ENCODE peak calls at places on chromosomes 1 and 21, in seven cellular contexts. H is right cardiac atrium; B is fibroblast of lung; X is DND-41; F is Peyer's patch; G is aorta; P is CD8-positive, alpha-beta memory T cell. A is an unnamed sample.

GRCh38 chr1:68470388-68470970 is 20.7 kb upstream of the RPE65 start:
- DNase-seq in H (no peak), B (no peak), X (no peak), F (no peak), G (no peak), P (no peak), A (peak; percentile 25)

GRCh38 chr1:220785166-220786056 is 1.3 kb upstream of the MTARC1 start:
- DNase-seq in H (no peak), B (no peak), X (no peak), F (no peak), G (no peak), P (no peak), A (no peak)

GRCh38 chr1:192516776-192517297 is 58.7 kb upstream of the RGS1 start:
- DNase-seq in H (no peak), B (peak; percentile 68), X (peak; percentile 87), F (no peak), G (no peak), P (peak; percentile 81), A (no peak)

GRCh38 chr1:48853006-48853405 is 76.3 kb upstream of the BEND5 start:
- DNase-seq in H (no peak), B (peak; percentile 89), X (no peak), F (no peak), G (no peak), P (no peak), A (peak; percentile 34)

GRCh38 chr1:76257823-76258222 is 183.3 kb downstream of the ST6GALNAC3 start:
- DNase-seq in H (no peak), B (no peak), X (no peak), F (no peak), G (no peak), P (no peak), A (no peak)

GRCh38 chr1:77553568-77554291 is 128.7 kb downstream of the ZZZ3 start:
- DNase-seq in H (no peak), B (no peak), X (no peak), F (no peak), G (no peak), P (no peak), A (no peak)

GRCh38 chr1:54403808-54404261 is 2.4 kb downstream of the SSBP3 start:
- DNase-seq in H (no peak), B (peak; percentile 78), X (peak; percentile 29), F (no peak), G (no peak), P (no peak), A (peak; percentile 45)

GRCh38 chr1:94326329-94326728 is 88.9 kb upstream of the ARHGAP29 start:
- DNase-seq in H (no peak), B (no peak), X (no peak), F (no peak), G (no peak), P (no peak), A (no peak)

GRCh38 chr1:23657659-23658275 is 33.8 kb upstream of the RPL11 start:
- DNase-seq in H (peak; percentile 83), B (peak; percentile 23), X (peak; percentile 51), F (peak; percentile 62), G (peak; percentile 69), P (no peak), A (peak; percentile 10)

GRCh38 chr1:41919764-41920397 is 1.2 kb upstream of the HIVEP3 start:
- DNase-seq in H (peak; percentile 87), B (peak; percentile 57), X (peak; percentile 95), F (no peak), G (peak; percentile 65), P (peak; percentile 90), A (no peak)

GRCh38 chr1:101122452-101123166 is 97.0 kb upstream of the DPH5 start:
- DNase-seq in H (no peak), B (peak; percentile 44), X (no peak), F (no peak), G (no peak), P (no peak), A (no peak)

GRCh38 chr21:38751379-38752050 is 54.2 kb upstream of the ETS2 start:
- DNase-seq in H (peak; percentile 88), B (peak; percentile 81), X (no peak), F (no peak), G (peak; percentile 90), P (no peak), A (peak; percentile 83)

GRCh38 chr21:45974073-45975016 is 7.2 kb upstream of the COL6A1 start:
- DNase-seq in H (peak; percentile 86), B (peak; percentile 84), X (no peak), F (peak; percentile 56), G (peak; percentile 83), P (no peak), A (peak; percentile 44)

GRCh38 chr1:21368514-21369289 is 71.2 kb upstream of the NBPF3 start:
- DNase-seq in H (peak; percentile 92), B (peak; percentile 66), X (peak; percentile 55), F (peak; percentile 83), G (peak; percentile 86), P (peak; percentile 74), A (peak; percentile 63)

GRCh38 chr1:86914998-86915736 is 732 bp downstream of the HS2ST1 start:
- DNase-seq in H (peak; percentile 75), B (peak; percentile 69), X (peak; percentile 61), F (peak; percentile 68), G (peak; percentile 65), P (peak; percentile 63), A (peak; percentile 52)

GRCh38 chr1:193634470-193634869 is 448.1 kb upstream of the B3GALT2 start:
- DNase-seq in H (no peak), B (no peak), X (no peak), F (no peak), G (no peak), P (no peak), A (no peak)

GRCh38 chr1:212447478-212447877 is 14.8 kb downstream of the NENF start:
- DNase-seq in H (no peak), B (no peak), X (no peak), F (no peak), G (no peak), P (no peak), A (no peak)

GRCh38 chr1:3468236-3469103 is 14.0 kb downstream of the ARHGEF16 start:
- DNase-seq in H (peak; percentile 53), B (peak; percentile 20), X (no peak), F (no peak), G (peak; percentile 47), P (peak; percentile 43), A (no peak)

GRCh38 chr1:201404722-201405483 is 5.8 kb upstream of the LAD1 start:
- DNase-seq in H (peak; percentile 32), B (no peak), X (no peak), F (peak; percentile 84), G (no peak), P (no peak), A (no peak)

GRCh38 chr1:15155191-15155590 is 1.6 kb downstream of the TMEM51 start:
- DNase-seq in H (no peak), B (no peak), X (no peak), F (no peak), G (no peak), P (no peak), A (no peak)

GRCh38 chr1:15153842-15154479 is 414 bp downstream of the TMEM51 start:
- DNase-seq in H (peak; percentile 85), B (peak; percentile 51), X (no peak), F (peak; percentile 86), G (peak; percentile 75), P (no peak), A (peak; percentile 32)

GRCh38 chr1:15155760-15156743 is 2.5 kb downstream of the TMEM51 start:
- DNase-seq in H (no peak), B (no peak), X (peak; percentile 65), F (peak; percentile 38), G (no peak), P (no peak), A (no peak)

GRCh38 chr1:15153184-15153841 is at the start of gene TMEM51:
- DNase-seq in H (peak; percentile 89), B (peak; percentile 74), X (no peak), F (peak; percentile 91), G (peak; percentile 86), P (no peak), A (peak; percentile 19)

GRCh38 chr1:15154480-15155036 is 1.0 kb downstream of the TMEM51 start:
- DNase-seq in H (peak; percentile 68), B (peak; percentile 29), X (no peak), F (peak; percentile 70), G (peak; percentile 63), P (no peak), A (peak; percentile 22)
- H3K27ac ChIP-seq in H (no peak overlapping the region), B (peak overlapping the region; percentile 77), X (no peak overlapping the region), F (peak overlapping the region; percentile 90), G (no peak overlapping the region), P (no peak overlapping the region), A (no peak overlapping the region)

GRCh38 chr21:33972539-33972938 is 56.9 kb upstream of the ATP5PO start:
- DNase-seq in H (no peak), B (no peak), X (no peak), F (no peak), G (no peak), P (no peak), A (no peak)

GRCh38 chr21:33975548-33976081 is 60.0 kb upstream of the ATP5PO start:
- DNase-seq in H (no peak), B (peak; percentile 67), X (peak; percentile 80), F (no peak), G (no peak), P (peak; percentile 83), A (peak; percentile 45)

GRCh38 chr21:33973268-33973667 is 57.7 kb upstream of the ATP5PO start:
- DNase-seq in H (no peak), B (peak; percentile 43), X (no peak), F (no peak), G (no peak), P (no peak), A (no peak)

GRCh38 chr21:33976082-33976979 is 60.7 kb upstream of the ATP5PO start:
- DNase-seq in H (peak; percentile 70), B (peak; percentile 99), X (peak; percentile 93), F (no peak), G (peak; percentile 73), P (peak; percentile 76), A (peak; percentile 87)

GRCh38 chr21:33974513-33975468 is 59.2 kb upstream of the ATP5PO start:
- DNase-seq in H (no peak), B (no peak), X (no peak), F (no peak), G (no peak), P (no peak), A (no peak)
- H3K27ac ChIP-seq in H (no peak overlapping the region), B (no peak overlapping the region), X (peak overlapping the region; percentile 97), F (peak overlapping the region; percentile 65), G (no peak overlapping the region), P (peak overlapping the region; percentile 83), A (no peak overlapping the region)

DNA sequence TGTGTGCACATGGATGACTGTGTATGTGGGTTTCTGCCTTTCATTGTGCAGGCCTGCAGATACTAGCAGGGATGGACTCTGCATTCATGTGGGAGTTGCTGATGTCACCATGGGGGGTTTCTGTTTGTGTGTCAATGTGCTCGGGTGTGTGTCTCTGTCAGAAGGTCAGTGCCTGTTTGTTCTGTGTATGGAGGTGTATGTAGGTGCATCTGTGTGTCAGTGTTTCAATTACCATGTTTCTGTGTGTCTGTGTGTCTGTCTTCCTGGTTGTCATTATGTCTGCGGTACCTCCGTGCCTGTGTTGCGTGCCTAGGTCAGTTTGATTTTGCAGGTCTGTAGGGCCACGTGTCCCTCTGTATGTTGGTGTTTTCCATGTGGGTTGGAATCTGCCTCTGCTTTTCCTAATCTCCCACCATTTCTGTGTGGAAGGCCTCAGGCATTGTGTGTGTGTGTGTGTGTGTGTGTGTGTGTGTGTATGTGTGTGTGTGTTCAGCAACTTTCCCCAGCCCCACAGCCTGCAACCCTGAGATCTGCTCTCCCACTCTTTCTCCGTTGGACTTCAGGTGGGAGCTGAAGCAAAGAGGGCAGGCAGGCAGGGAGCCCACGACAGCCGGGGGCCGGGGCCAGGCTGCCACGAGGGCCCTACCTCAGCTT is 36.7 kb upstream of the WASF2 start:
- DNase-seq in H (no peak), B (no peak), X (no peak), F (no peak), G (no peak), P (no peak), A (no peak)
- H3K27ac ChIP-seq in H (peak overlapping the region; percentile 48), B (no peak overlapping the region), X (no peak overlapping the region), F (peak overlapping the region; percentile 47), G (no peak overlapping the region), P (peak overlapping the region; percentile 63), A (no peak overlapping the region)

GRCh38 chr1:150477320-150477719 is 9.9 kb upstream of the TARS2 start:
- DNase-seq in H (no peak), B (no peak), X (no peak), F (no peak), G (no peak), P (no peak), A (no peak)
- H3K27ac ChIP-seq in H (no peak overlapping the region), B (peak overlapping the region; percentile 42), X (no peak overlapping the region), F (no peak overlapping the region), G (no peak overlapping the region), P (no peak overlapping the region), A (peak overlapping the region; percentile 52)